ENCODE peak calls at places on chromosomes 2 and 18, in five cellular contexts. J is HFF-Myc, A is endothelial cell of umbilical vein, F is IMR-90, B is prostate gland. U is an unnamed sample.

GRCh38 chr2:100396483-100396882 is 21.0 kb downstream of the CHST10 start:
- DNase-seq in J (no peak), A (no peak), F (no peak), B (no peak), U (no peak)

GRCh38 chr2:55009277-55010055 is 40.8 kb downstream of the RTN4 start:
- DNase-seq in J (no peak), A (no peak), F (no peak), B (no peak), U (peak)

GRCh38 chr2:181468313-181468712 is 11.1 kb downstream of the ITGA4 start:
- DNase-seq in J (no peak), A (no peak), F (no peak), B (no peak), U (no peak)

GRCh38 chr2:36147670-36148390 is 207.7 kb upstream of the CRIM1 start:
- DNase-seq in J (no peak), A (no peak), F (no peak), B (no peak), U (no peak)

GRCh38 chr18:57737661-57738060 is 65.5 kb downstream of the ATP8B1 start:
- DNase-seq in J (peak), A (no peak), F (peak), B (peak), U (peak)

GRCh38 chr2:120231974-120232635 is 8.9 kb upstream of the TMEM185B start:
- DNase-seq in J (no peak), A (no peak), F (peak), B (peak), U (peak)

GRCh38 chr2:202375611-202376408 is at the start of gene BMPR2:
- DNase-seq in J (peak), A (peak), F (peak), B (peak), U (peak)

GRCh38 chr2:200275281-200276103 is 31.0 kb upstream of the SPATS2L start:
- DNase-seq in J (no peak), A (no peak), F (no peak), B (no peak), U (no peak)

GRCh38 chr2:190887089-190887488 is 6.5 kb downstream of the GLS start:
- DNase-seq in J (no peak), A (peak), F (peak), B (no peak), U (peak)

GRCh38 chr2:47274054-47274779 is 119.1 kb upstream of the STPG4 start:
- DNase-seq in J (no peak), A (peak), F (peak), B (no peak), U (peak)

GRCh38 chr2:68721482-68722071 is 13.0 kb upstream of the ARHGAP25 start:
- DNase-seq in J (no peak), A (no peak), F (no peak), B (no peak), U (no peak)

GRCh38 chr2:227703280-227703732 is 14.5 kb downstream of the SLC19A3 start:
- DNase-seq in J (no peak), A (no peak), F (peak), B (no peak), U (peak)

GRCh38 chr18:51010218-51010617 is 19.8 kb upstream of the SMAD4 start:
- DNase-seq in J (no peak), A (no peak), F (no peak), B (no peak), U (no peak)

GRCh38 chr2:177296047-177296446 is 31.5 kb upstream of the NFE2L2 start:
- DNase-seq in J (no peak), A (peak), F (peak), B (no peak), U (peak)

GRCh38 chr2:19774788-19775156 is 127.0 kb downstream of the TTC32 start:
- DNase-seq in J (no peak), A (no peak), F (peak), B (no peak), U (no peak)

GRCh38 chr2:215277942-215278341 is 33.9 kb upstream of the ATIC start:
- DNase-seq in J (no peak), A (no peak), F (no peak), B (no peak), U (peak)

GRCh38 chr18:74905245-74905644 is 303.7 kb downstream of the PTGR3 start:
- DNase-seq in J (no peak), A (no peak), F (no peak), B (no peak), U (no peak)

GRCh38 chr18:4405965-4406364 is 49.1 kb downstream of the DLGAP1 start:
- DNase-seq in J (no peak), A (no peak), F (no peak), B (no peak), U (no peak)

GRCh38 chr2:219844756-219845155 is 217.3 kb downstream of the SLC4A3 start:
- DNase-seq in J (no peak), A (no peak), F (no peak), B (no peak), U (no peak)

GRCh38 chr18:36211612-36212065 is 24.3 kb downstream of the MOCOS start:
- DNase-seq in J (no peak), A (no peak), F (peak), B (no peak), U (no peak)

GRCh38 chr2:3151153-3151918 is 226.3 kb downstream of the EIPR1 start:
- DNase-seq in J (no peak), A (no peak), F (no peak), B (no peak), U (no peak)

GRCh38 chr18:39843546-39843945 is 2111.5 kb upstream of the PIK3C3 start:
- DNase-seq in J (no peak), A (no peak), F (no peak), B (no peak), U (no peak)

GRCh38 chr2:187390891-187391290 is 57.2 kb downstream of the CALCRL start:
- DNase-seq in J (peak), A (peak), F (peak), B (no peak), U (peak)

GRCh38 chr18:43049021-43049420 is 66.5 kb downstream of the RIT2 start:
- DNase-seq in J (no peak), A (no peak), F (peak), B (no peak), U (peak)

DNA sequence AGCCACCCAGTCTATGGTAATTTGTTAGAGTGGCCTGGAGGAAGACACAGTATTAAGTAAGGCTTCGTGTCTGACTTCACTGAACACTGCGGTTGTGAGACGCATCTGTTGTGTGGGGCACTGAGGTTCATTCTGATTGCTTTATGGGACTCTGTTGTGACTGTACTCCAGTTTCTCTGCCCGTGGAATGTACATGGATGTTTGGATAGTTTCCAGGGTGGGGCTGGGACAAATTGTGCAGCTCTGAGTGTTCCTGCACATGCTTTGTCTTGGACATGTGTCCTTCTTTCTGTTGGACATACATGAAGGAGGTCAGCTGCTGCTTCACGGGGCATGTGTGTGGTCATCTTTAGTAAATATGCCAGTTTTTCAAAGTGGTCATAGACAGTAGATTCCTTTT is 58.5 kb downstream of the ODC1 start:
- DNase-seq in J (no peak), A (no peak), F (peak), B (no peak), U (no peak)
- H3K4me3 ChIP-seq in J (no peak), A (no peak), F (no peak), B (no peak), U (no peak)

GRCh38 chr2:135022952-135023880 is 24.0 kb downstream of the MAP3K19 start:
- DNase-seq in J (no peak), A (no peak), F (no peak), B (no peak), U (no peak)
- H3K4me3 ChIP-seq in J (no peak), A (no peak), F (no peak), B (no peak), U (no peak)

DNA sequence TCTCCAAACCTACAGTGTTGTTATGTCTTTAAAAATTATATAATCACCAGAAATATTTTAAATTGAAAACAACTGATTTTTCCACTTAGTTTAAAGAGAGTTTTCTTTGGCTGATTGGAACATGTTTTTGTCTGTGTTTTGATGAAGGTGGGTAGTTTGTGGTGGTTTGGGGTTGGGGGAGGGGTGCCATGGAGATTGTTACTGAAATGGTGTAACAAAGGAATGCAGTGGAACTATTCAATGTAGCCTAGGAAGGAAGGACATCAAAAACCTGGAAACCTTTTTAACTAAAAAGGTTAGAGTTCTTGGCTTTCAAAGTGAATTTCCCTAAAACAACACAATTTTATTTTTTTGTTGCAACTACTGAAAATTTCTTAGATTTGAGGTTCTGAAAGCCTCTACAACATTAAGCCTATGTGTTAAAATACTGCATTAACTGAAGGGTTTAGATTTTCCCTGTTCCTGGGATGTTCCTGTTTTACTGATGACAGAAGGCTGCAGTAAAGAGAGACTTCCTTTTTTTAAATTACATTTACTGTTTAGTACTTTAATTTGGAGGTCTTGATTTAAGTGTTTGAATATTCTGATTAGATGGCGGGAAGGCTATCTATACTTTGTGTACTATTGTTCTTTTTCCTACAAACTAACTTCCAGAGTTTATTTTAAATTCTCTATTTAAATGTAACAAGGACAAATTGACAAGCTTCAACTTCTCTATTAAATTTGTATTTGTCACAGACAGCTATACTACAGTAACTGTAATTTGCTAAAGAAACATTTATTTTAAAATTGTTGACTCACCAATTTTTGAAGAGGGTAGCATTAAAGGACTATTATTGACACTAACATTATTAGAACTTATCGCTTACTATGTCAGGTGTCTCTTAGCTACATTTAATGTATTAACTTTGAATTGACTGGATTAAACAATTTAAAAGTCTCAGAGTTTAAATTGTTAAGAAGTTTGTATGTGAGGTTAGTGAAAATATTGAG is 87.7 kb downstream of the LIMS1 start:
- DNase-seq in J (no peak), A (no peak), F (no peak), B (no peak), U (no peak)
- H3K4me3 ChIP-seq in J (no peak), A (no peak), F (no peak), B (no peak), U (no peak)

DNA sequence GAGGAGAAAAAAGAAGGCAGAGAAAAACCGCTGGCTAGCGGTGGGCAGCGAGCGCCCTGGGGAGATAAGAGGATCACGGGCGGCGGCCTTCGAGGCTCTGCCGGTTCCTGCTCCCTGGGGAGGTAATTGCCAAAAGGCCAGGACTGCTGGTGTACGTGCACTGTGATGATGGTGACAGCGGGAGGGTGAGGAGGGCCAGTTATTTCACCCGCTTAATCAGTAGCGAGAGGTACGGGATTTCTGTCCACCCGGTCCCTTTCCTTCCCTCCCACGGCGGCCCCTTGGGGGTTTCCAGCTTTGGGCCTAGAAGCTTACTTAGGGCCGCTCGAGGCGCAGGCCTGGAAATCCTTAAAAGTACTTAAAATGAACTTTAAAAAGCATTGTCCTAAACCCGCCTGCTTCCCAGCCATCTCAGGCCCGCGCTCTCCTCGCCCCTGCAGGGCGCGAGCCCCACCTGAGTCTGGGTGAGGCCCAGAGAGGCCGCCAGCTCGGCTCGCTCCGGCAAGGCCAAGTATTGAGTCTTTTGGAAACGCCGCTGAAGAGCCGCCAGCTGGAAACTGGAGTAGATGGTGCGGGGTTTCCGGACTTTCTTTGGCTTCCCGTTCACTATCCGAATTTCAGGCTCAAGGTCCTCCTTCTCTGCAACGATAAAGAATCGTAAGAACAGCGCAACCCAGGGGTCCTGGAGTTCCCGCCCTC is 1.5 kb downstream of the DLX2 start:
- DNase-seq in J (no peak), A (no peak), F (no peak), B (no peak), U (no peak)
- H3K4me3 ChIP-seq in J (peak), A (no peak), F (no peak), B (no peak), U (no peak)

DNA sequence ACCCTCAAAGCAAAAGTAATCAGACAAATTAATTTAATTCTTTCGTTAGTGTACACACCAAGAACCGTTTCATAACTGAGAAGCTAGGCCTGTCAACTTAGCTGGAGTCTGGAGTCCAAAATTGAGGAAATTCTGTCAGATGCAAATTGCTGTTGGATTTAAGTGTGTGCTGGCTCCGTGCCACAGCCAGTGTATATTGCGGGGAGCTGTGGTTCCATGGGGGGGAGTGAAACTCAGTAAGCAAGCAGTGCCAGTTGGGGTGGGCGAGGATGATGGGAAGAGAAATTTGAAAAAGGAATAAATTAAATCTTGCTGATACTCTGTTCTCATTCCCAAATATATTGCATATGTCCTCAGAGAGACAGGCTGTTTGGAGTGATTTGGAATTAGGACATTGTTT is 4.0 kb downstream of the ARPC2 start:
- DNase-seq in J (no peak), A (no peak), F (no peak), B (no peak), U (no peak)
- H3K4me3 ChIP-seq in J (no peak), A (no peak), F (no peak), B (no peak), U (no peak)

DNA sequence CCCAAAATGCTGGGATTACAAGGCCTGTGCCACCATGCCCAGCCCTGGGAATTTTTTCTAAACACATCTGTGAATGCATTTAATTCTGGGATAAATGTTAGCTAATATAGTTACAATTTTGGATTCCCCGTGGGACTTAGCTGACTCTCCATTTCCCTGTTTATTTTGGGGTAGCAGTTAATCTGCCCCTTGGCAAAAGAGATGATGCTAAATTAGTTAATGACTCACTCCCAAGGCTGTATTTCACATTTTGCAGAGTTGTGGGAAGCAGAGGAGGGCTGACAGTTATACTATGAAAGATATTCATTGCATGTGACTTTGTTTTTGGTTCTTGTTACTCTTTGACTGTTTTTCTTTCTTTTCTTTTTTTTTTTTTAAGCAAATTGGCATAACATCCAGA is 3.2 kb downstream of the MTHFD2 start:
- DNase-seq in J (no peak), A (no peak), F (peak), B (no peak), U (peak)
- H3K4me3 ChIP-seq in J (peak), A (no peak), F (no peak), B (no peak), U (peak)

GRCh38 chr18:77100751-77101355 is 31.7 kb downstream of the MBP start:
- DNase-seq in J (no peak), A (peak), F (no peak), B (no peak), U (no peak)
- H3K4me3 ChIP-seq in J (peak), A (no peak), F (no peak), B (no peak), U (peak)